ENCODE peak calls at places on chromosome 12, in nine cellular contexts. X is hepatocyte; A is stimulated activated CD4-positive, alpha-beta T cell treated with anti-CD3 and anti-CD28 coated beads, Interleukin-12 subunit alpha, Interleukin-12 subunit beta, amount 100 ng/mL, for 48 hours; U is COR-L47; I is GM23338; E is Kasumi-1; V is epithelial cell of proximal tubule; W is heart left ventricle; S is HCEC 1CT. B is an unnamed sample.

GRCh38 chr12:110426300-110426910 is 22.9 kb upstream of the ANAPC7 start:
- DNase-seq in V (no peak), U (no peak), X (peak), A (no peak), E (no peak), I (no peak), W (no peak), S (peak), B (no peak)

GRCh38 chr12:457676-458075 is 2.1 kb upstream of the B4GALNT3 start:
- DNase-seq in I (no peak), S (no peak), E (no peak), U (no peak), W (no peak), X (no peak), A (no peak), V (no peak), B (no peak)

GRCh38 chr12:104280111-104280510 is 23.4 kb upstream of the EID3 start:
- DNase-seq in A (no peak), E (no peak), U (no peak), W (no peak), X (no peak), I (no peak), S (no peak), V (no peak), B (no peak)

GRCh38 chr12:58765076-58765475 is 155.2 kb downstream of the LRIG3 start:
- DNase-seq in I (no peak), X (no peak), E (no peak), A (no peak), U (peak), S (no peak), V (no peak), W (no peak), B (no peak)

GRCh38 chr12:114911196-114911595 is 227.2 kb upstream of the TBX3 start:
- DNase-seq in V (no peak), E (no peak), W (no peak), S (peak), A (no peak), X (no peak), U (no peak), I (no peak), B (no peak)

GRCh38 chr12:124007810-124008570 is 35.0 kb downstream of the ZNF664 start:
- DNase-seq in I (no peak), U (no peak), W (no peak), V (no peak), X (no peak), A (no peak), E (peak), S (peak), B (no peak)

GRCh38 chr12:89230376-89231101 is 121.8 kb downstream of the DUSP6 start:
- DNase-seq in E (no peak), S (no peak), W (no peak), X (no peak), V (no peak), I (no peak), A (no peak), U (no peak), B (no peak)

GRCh38 chr12:108635201-108635996 is 1.7 kb upstream of the SELPLG start:
- DNase-seq in I (no peak), X (no peak), U (no peak), V (no peak), S (no peak), A (no peak), W (no peak), E (peak), B (no peak)

GRCh38 chr12:55296469-55296868 is at the start of gene OR6C6:
- DNase-seq in U (no peak), I (no peak), A (no peak), W (no peak), V (no peak), S (no peak), X (no peak), E (no peak), B (no peak)

GRCh38 chr12:78271546-78271945 is 440.9 kb downstream of the NAV3 start:
- DNase-seq in S (peak), W (no peak), V (no peak), A (no peak), U (no peak), I (no peak), E (no peak), X (no peak), B (no peak)

GRCh38 chr12:70876952-70877351 is 43.6 kb downstream of the PTPRR start:
- DNase-seq in I (no peak), S (peak), U (no peak), W (no peak), V (no peak), X (peak), A (no peak), E (no peak), B (no peak)

GRCh38 chr12:32309811-32310755 is 89.3 kb upstream of the FGD4 start:
- DNase-seq in V (peak), S (no peak), X (peak), E (no peak), A (no peak), W (no peak), U (peak), I (no peak), B (no peak)

GRCh38 chr12:96199465-96199864 is 5.3 kb downstream of the ELK3 start:
- DNase-seq in I (no peak), S (no peak), U (no peak), A (no peak), W (no peak), V (no peak), E (no peak), X (no peak), B (no peak)